ENCODE peak calls at places on chromosomes 16 and 17, in seven cellular contexts. N is HT1080, T is NCI-H460, J is kidney tubule cell, Y is activated gamma-delta T cell, H is naive B cell, Z is GM23338. E is an unnamed sample.

GRCh38 chr16:3762080-3762750 is 44.9 kb upstream of the TRAP1 start:
- DNase-seq in N (no peak), T (no peak), J (no peak), Y (no peak), H (no peak), Z (no peak), E (no peak)

GRCh38 chr17:50210249-50211225 is 9.1 kb upstream of the COL1A1 start:
- DNase-seq in N (peak; percentile 93), T (no peak), J (peak; percentile 90), Y (no peak), H (no peak), Z (peak; percentile 72), E (peak; percentile 89)

GRCh38 chr17:37693328-37693727 is 50.1 kb upstream of the DDX52 start:
- DNase-seq in N (no peak), T (no peak), J (peak; percentile 78), Y (no peak), H (no peak), Z (no peak), E (peak; percentile 70)

GRCh38 chr17:29143894-29144293 is 36.3 kb downstream of the MYO18A start:
- DNase-seq in N (peak; percentile 41), T (peak; percentile 34), J (peak; percentile 33), Y (no peak), H (no peak), Z (peak; percentile 58), E (peak; percentile 55)

GRCh38 chr17:75753514-75754377 is 11.2 kb downstream of the GALK1 start:
- DNase-seq in N (peak; percentile 57), T (no peak), J (peak; percentile 60), Y (peak; percentile 62), H (peak; percentile 77), Z (peak; percentile 92), E (peak; percentile 90)

GRCh38 chr17:40530988-40531971 is 29.9 kb upstream of the TNS4 start:
- DNase-seq in N (no peak), T (no peak), J (no peak), Y (no peak), H (peak; percentile 71), Z (no peak), E (no peak)

GRCh38 chr17:39753514-39754160 is 15.9 kb downstream of the GRB7 start:
- DNase-seq in N (no peak), T (no peak), J (no peak), Y (peak; percentile 82), H (peak; percentile 83), Z (peak; percentile 69), E (peak; percentile 76)

GRCh38 chr17:82767041-82767754 is 15.3 kb downstream of the TBCD start:
- DNase-seq in N (peak; percentile 24), T (peak; percentile 62), J (peak; percentile 39), Y (no peak), H (peak; percentile 17), Z (peak; percentile 90), E (peak; percentile 65)

GRCh38 chr17:13874134-13874533 is 195.2 kb upstream of the COX10 start:
- DNase-seq in N (no peak), T (no peak), J (no peak), Y (no peak), H (no peak), Z (no peak), E (no peak)

GRCh38 chr16:71246309-71246708 is 15.8 kb upstream of the HYDIN start:
- DNase-seq in N (no peak), T (no peak), J (no peak), Y (no peak), H (no peak), Z (no peak), E (no peak)

GRCh38 chr16:85176541-85177447 is 64.5 kb upstream of the CIBAR2 start:
- DNase-seq in N (no peak), T (no peak), J (no peak), Y (no peak), H (no peak), Z (no peak), E (peak; percentile 85)